ENCODE peak calls at places on chromosome 10, in eight cellular contexts. R is stomach; Q is ELR; V is HS-27A; X is pancreas; K is Calu3; Y is activated effector memory CD4-positive, alpha-beta T cell treated with Interleukin-2 at 50 U/mL for 16 hours; C is CD8-positive, alpha-beta memory T cell. E is an unnamed sample.

GRCh38 chr10:35219292-35219691 is 92.6 kb downstream of the CREM start:
- DNase-seq in R (no peak), Q (no peak), V (no peak), X (no peak), K (no peak), Y (no peak), C (no peak), E (no peak)

GRCh38 chr10:129615921-129616525 is 149.0 kb downstream of the MGMT start:
- DNase-seq in R (no peak), Q (no peak), V (no peak), X (no peak), K (no peak), Y (no peak), C (no peak), E (no peak)

GRCh38 chr10:125235093-125236069 is 75.0 kb upstream of the CTBP2 start:
- DNase-seq in R (no peak), Q (no peak), V (no peak), X (no peak), K (no peak), Y (no peak), C (no peak), E (no peak)

GRCh38 chr10:13795653-13796555 is 209.1 kb downstream of the PRPF18 start:
- DNase-seq in R (no peak), Q (no peak), V (no peak), X (no peak), K (no peak), Y (no peak), C (no peak), E (no peak)

GRCh38 chr10:44618910-44619309 is 234.0 kb upstream of the CXCL12 start:
- DNase-seq in R (no peak), Q (no peak), V (no peak), X (no peak), K (no peak), Y (no peak), C (no peak), E (no peak)

GRCh38 chr10:7333995-7334964 is 76.6 kb downstream of the SFMBT2 start:
- DNase-seq in R (no peak), Q (no peak), V (no peak), X (no peak), K (no peak), Y (no peak), C (no peak), E (no peak)

GRCh38 chr10:11793762-11794479 is 29.2 kb upstream of the PROSER2 start:
- DNase-seq in R (no peak), Q (peak; percentile 100), V (peak; percentile 66), X (no peak), K (peak; percentile 43), Y (no peak), C (no peak), E (no peak)

GRCh38 chr10:73485320-73485719 is 10.5 kb downstream of the PPP3CB start:
- DNase-seq in R (no peak), Q (no peak), V (no peak), X (no peak), K (no peak), Y (no peak), C (no peak), E (no peak)

GRCh38 chr10:79298403-79299244 is 48.6 kb upstream of the PPIF start:
- DNase-seq in R (peak; percentile 71), Q (peak; percentile 100), V (peak; percentile 82), X (no peak), K (peak; percentile 63), Y (no peak), C (no peak), E (no peak)

GRCh38 chr10:79123547-79123963 is 54.8 kb downstream of the ZMIZ1 start:
- DNase-seq in R (no peak), Q (no peak), V (no peak), X (no peak), K (no peak), Y (no peak), C (no peak), E (no peak)

GRCh38 chr10:21402606-21403083 is 122.8 kb downstream of the SKIDA1 start:
- DNase-seq in R (no peak), Q (peak; percentile 6), V (no peak), X (no peak), K (no peak), Y (no peak), C (no peak), E (no peak)

GRCh38 chr10:87861566-87861952 is 1.8 kb downstream of the KLLN start:
- DNase-seq in R (peak; percentile 88), Q (peak; percentile 95), V (no peak), X (peak; percentile 82), K (peak; percentile 63), Y (peak; percentile 2), C (no peak), E (no peak)

GRCh38 chr10:59649606-59650346 is 59.9 kb downstream of the SLC16A9 start:
- DNase-seq in R (no peak), Q (no peak), V (no peak), X (no peak), K (no peak), Y (no peak), C (no peak), E (no peak)

GRCh38 chr10:80154978-80155695 is 22.6 kb downstream of the PLAC9 start:
- DNase-seq in R (peak; percentile 77), Q (peak; percentile 87), V (peak; percentile 49), X (no peak), K (no peak), Y (no peak), C (no peak), E (no peak)

GRCh38 chr10:86942441-86943315 is 14.7 kb downstream of the MMRN2 start:
- DNase-seq in R (peak; percentile 26), Q (no peak), V (no peak), X (peak; percentile 23), K (no peak), Y (no peak), C (peak; percentile 44), E (no peak)

GRCh38 chr10:21675157-21675796 is 141.2 kb downstream of the MLLT10 start:
- DNase-seq in R (no peak), Q (peak; percentile 66), V (no peak), X (no peak), K (peak; percentile 41), Y (no peak), C (peak; percentile 48), E (no peak)

GRCh38 chr10:43196131-43196980 is 58.1 kb downstream of the CSGALNACT2 start:
- DNase-seq in R (no peak), Q (no peak), V (no peak), X (no peak), K (no peak), Y (no peak), C (no peak), E (no peak)

GRCh38 chr10:84540022-84540616 is 211.7 kb downstream of the CCSER2 start:
- DNase-seq in R (no peak), Q (peak; percentile 92), V (peak; percentile 74), X (no peak), K (peak; percentile 27), Y (no peak), C (no peak), E (no peak)

GRCh38 chr10:12382157-12382548 is 32.8 kb downstream of the CAMK1D start:
- DNase-seq in R (no peak), Q (no peak), V (no peak), X (no peak), K (no peak), Y (no peak), C (no peak), E (no peak)

GRCh38 chr10:113558336-113558735 is 5.5 kb downstream of the HABP2 start:
- DNase-seq in R (no peak), Q (no peak), V (no peak), X (no peak), K (no peak), Y (no peak), C (no peak), E (no peak)

GRCh38 chr10:132362151-132362611 is 30.2 kb downstream of the LRRC27 start:
- DNase-seq in R (no peak), Q (no peak), V (no peak), X (no peak), K (no peak), Y (no peak), C (no peak), E (no peak)

GRCh38 chr10:55630491-55631056 is 730.5 kb downstream of the ZWINT start:
- DNase-seq in R (no peak), Q (no peak), V (no peak), X (no peak), K (no peak), Y (no peak), C (no peak), E (no peak)

GRCh38 chr10:335151-335800 is 200.0 kb downstream of the ZMYND11 start:
- DNase-seq in R (no peak), Q (peak; percentile 65), V (no peak), X (no peak), K (no peak), Y (no peak), C (peak; percentile 30), E (no peak)

GRCh38 chr10:60664859-60665258 is 113.4 kb upstream of the CDK1 start:
- DNase-seq in R (no peak), Q (peak; percentile 16), V (no peak), X (no peak), K (no peak), Y (no peak), C (no peak), E (no peak)

GRCh38 chr10:29063806-29064644 is 224.8 kb upstream of the LYZL1 start:
- DNase-seq in R (no peak), Q (peak; percentile 33), V (peak; percentile 2), X (no peak), K (no peak), Y (no peak), C (no peak), E (no peak)

GRCh38 chr10:71762324-71762723 is 11.0 kb downstream of the VSIR start:
- DNase-seq in R (no peak), Q (no peak), V (no peak), X (no peak), K (no peak), Y (no peak), C (no peak), E (no peak)

GRCh38 chr10:121823993-121824463 is 103.8 kb downstream of the ATE1 start:
- DNase-seq in R (no peak), Q (peak; percentile 70), V (peak; percentile 3), X (no peak), K (peak; percentile 4), Y (no peak), C (no peak), E (no peak)

GRCh38 chr10:114551310-114551972 is 106.6 kb downstream of the ABLIM1 start:
- DNase-seq in R (peak; percentile 96), Q (no peak), V (no peak), X (peak; percentile 79), K (no peak), Y (no peak), C (no peak), E (no peak)

GRCh38 chr10:113169853-113170455 is 219.9 kb downstream of the TCF7L2 start:
- DNase-seq in R (no peak), Q (no peak), V (no peak), X (no peak), K (no peak), Y (no peak), C (no peak), E (no peak)

GRCh38 chr10:34116220-34116623 is 698.9 kb downstream of the PARD3 start:
- DNase-seq in R (no peak), Q (no peak), V (no peak), X (no peak), K (no peak), Y (no peak), C (no peak), E (no peak)

GRCh38 chr10:69786791-69787190 is 14.9 kb upstream of the COL13A1 start:
- DNase-seq in R (no peak), Q (peak; percentile 71), V (no peak), X (no peak), K (no peak), Y (no peak), C (no peak), E (no peak)

GRCh38 chr10:36534471-36535002 is 590.9 kb upstream of the ANKRD30A start:
- DNase-seq in R (no peak), Q (peak; percentile 86), V (peak; percentile 8), X (no peak), K (no peak), Y (no peak), C (no peak), E (peak; percentile 0)

GRCh38 chr10:71043858-71044257 is 155.5 kb upstream of the PCBD1 start:
- DNase-seq in R (no peak), Q (no peak), V (no peak), X (no peak), K (no peak), Y (no peak), C (no peak), E (no peak)

GRCh38 chr10:79328737-79329504 is 18.3 kb upstream of the PPIF start:
- DNase-seq in R (no peak), Q (peak; percentile 91), V (no peak), X (no peak), K (peak; percentile 28), Y (no peak), C (no peak), E (no peak)

E was measured in T-cell.